ENCODE peak calls at places on chromosomes 3 and 15, in four cellular contexts. K is foreskin keratinocyte, M is mammary epithelial cell, N is spleen. Q is an unnamed sample.

GRCh38 chr15:78778422-78778821 is 32.8 kb downstream of the ADAMTS7 start:
- DNase-seq in K (no peak), M (no peak), N (peak; percentile 61), Q (no peak)

GRCh38 chr15:92413511-92413910 is 19.8 kb downstream of the ST8SIA2 start:
- DNase-seq in K (no peak), M (no peak), N (no peak), Q (no peak)

GRCh38 chr15:32956006-32956405 is 238.2 kb downstream of the GREM1 start:
- DNase-seq in K (no peak), M (peak; percentile 25), N (no peak), Q (no peak)

GRCh38 chr15:66094331-66094730 is 159.2 kb downstream of the MEGF11 start:
- DNase-seq in K (no peak), M (no peak), N (peak; percentile 56), Q (peak; percentile 37)

GRCh38 chr3:64329037-64329436 is 103.8 kb upstream of the PRICKLE2 start:
- DNase-seq in K (peak; percentile 18), M (peak; percentile 33), N (no peak), Q (no peak)

GRCh38 chr3:175404026-175404425 is 544.9 kb downstream of the NAALADL2 start:
- DNase-seq in K (no peak), M (no peak), N (no peak), Q (no peak)

GRCh38 chr15:38068600-38068999 is 134.2 kb downstream of the TMCO5A start:
- DNase-seq in K (no peak), M (no peak), N (no peak), Q (no peak)

GRCh38 chr3:30655187-30655812 is 48.9 kb downstream of the TGFBR2 start:
- DNase-seq in K (peak; percentile 37), M (peak; percentile 34), N (no peak), Q (no peak)

GRCh38 chr3:72891053-72891855 is 3.4 kb downstream of the GXYLT2 start:
- DNase-seq in K (peak; percentile 44), M (peak; percentile 77), N (no peak), Q (no peak)

GRCh38 chr3:11445883-11446282 is 173.7 kb downstream of the ATG7 start:
- DNase-seq in K (no peak), M (no peak), N (no peak), Q (no peak)

GRCh38 chr3:73753985-73754384 is 129.2 kb upstream of the PDZRN3 start:
- DNase-seq in K (no peak), M (no peak), N (no peak), Q (no peak)

GRCh38 chr3:55597638-55598037 is 110.5 kb upstream of the WNT5A start:
- DNase-seq in K (no peak), M (no peak), N (no peak), Q (no peak)

GRCh38 chr15:64246364-64247189 is 83.8 kb upstream of the PPIB start:
- DNase-seq in K (peak; percentile 84), M (peak; percentile 96), N (no peak), Q (no peak)

GRCh38 chr3:112233083-112233482 is 60.9 kb downstream of the SLC9C1 start:
- DNase-seq in K (no peak), M (no peak), N (no peak), Q (no peak)

GRCh38 chr15:33086500-33087141 is 107.9 kb downstream of the FMN1 start:
- DNase-seq in K (no peak), M (peak; percentile 58), N (no peak), Q (no peak)

GRCh38 chr3:189833996-189834395 is 202.8 kb downstream of the TP63 start:
- DNase-seq in K (peak; percentile 98), M (peak; percentile 99), N (no peak), Q (no peak)

GRCh38 chr15:42152921-42153680 is 3.3 kb downstream of the PLA2G4F start:
- DNase-seq in K (no peak), M (no peak), N (peak; percentile 60), Q (peak; percentile 62)

GRCh38 chr15:101193063-101193712 is 58.7 kb downstream of the CHSY1 start:
- DNase-seq in K (no peak), M (no peak), N (no peak), Q (no peak)
- H3K27ac ChIP-seq in K (peak overlapping the region; percentile 42), M (no peak overlapping the region), N (peak overlapping the region; percentile 77), Q (peak overlapping the region; percentile 55)

GRCh38 chr3:195103623-195104022 is 167.3 kb downstream of the XXYLT1 start:
- DNase-seq in K (no peak), M (no peak), N (peak; percentile 4), Q (peak; percentile 1)
- H3K27ac ChIP-seq in K (no peak overlapping the region), M (no peak overlapping the region), N (no peak overlapping the region), Q (no peak overlapping the region)

DNA sequence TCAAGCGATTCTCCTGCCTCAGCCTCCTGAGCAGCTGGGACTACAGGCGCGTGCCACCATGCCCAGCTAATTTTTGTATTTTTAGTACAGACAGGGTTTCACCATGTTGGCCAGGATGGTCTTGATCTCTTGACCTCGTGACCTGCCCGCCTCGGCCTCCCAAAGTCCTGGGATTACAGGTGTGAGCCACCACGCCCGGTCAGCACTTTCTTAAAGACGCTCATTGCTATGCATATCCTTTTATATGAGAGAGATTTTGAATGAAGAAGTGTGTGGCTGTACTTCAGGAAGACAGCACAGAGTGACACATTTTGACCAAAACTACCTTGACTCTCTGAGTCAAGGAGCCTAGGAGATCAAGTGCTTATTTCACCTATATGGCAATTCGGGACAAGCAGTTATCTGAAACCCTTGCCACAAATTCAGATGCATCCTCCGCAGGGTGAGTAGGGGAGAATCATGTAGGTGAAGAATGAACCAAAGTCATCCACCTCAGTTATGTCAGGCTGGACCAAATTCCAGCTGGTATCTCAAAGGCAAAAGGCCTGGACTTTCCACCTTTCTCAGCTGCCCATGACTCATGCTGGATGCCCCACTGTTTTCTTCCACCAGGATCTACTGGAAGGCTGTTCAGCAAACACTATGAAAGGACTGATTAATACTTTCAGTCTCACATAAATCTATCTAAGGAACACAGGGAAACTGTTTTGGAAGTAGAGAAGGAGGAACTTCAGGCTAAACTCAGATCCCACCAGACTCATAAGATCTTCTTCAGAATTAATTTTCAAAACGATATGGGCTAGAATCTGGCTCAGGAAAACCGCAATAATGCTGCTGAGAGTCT is 31.9 kb downstream of the SUSD5 start:
- DNase-seq in K (peak; percentile 17), M (peak; percentile 71), N (no peak), Q (no peak)
- H3K27ac ChIP-seq in K (no peak overlapping the region), M (no peak overlapping the region), N (no peak overlapping the region), Q (no peak overlapping the region)

GRCh38 chr3:167866321-167866720 is 130.8 kb downstream of the SERPINI1 start:
- DNase-seq in K (no peak), M (no peak), N (no peak), Q (no peak)
- H3K27ac ChIP-seq in K (no peak overlapping the region), M (no peak overlapping the region), N (no peak overlapping the region), Q (no peak overlapping the region)

GRCh38 chr3:195441971-195442572 is 748 bp downstream of the ACAP2 start:
- DNase-seq in K (no peak), M (peak; percentile 39), N (peak; percentile 91), Q (peak; percentile 73)

GRCh38 chr3:195441476-195441970 is 1.3 kb downstream of the ACAP2 start:
- DNase-seq in K (no peak), M (no peak), N (no peak), Q (no peak)

GRCh38 chr3:195445885-195446284 is 3.1 kb upstream of the ACAP2 start:
- DNase-seq in K (no peak), M (no peak), N (no peak), Q (no peak)

GRCh38 chr3:195442573-195443390 is at the start of gene ACAP2:
- DNase-seq in K (peak; percentile 95), M (peak; percentile 99), N (peak; percentile 100), Q (peak; percentile 100)

DNA sequence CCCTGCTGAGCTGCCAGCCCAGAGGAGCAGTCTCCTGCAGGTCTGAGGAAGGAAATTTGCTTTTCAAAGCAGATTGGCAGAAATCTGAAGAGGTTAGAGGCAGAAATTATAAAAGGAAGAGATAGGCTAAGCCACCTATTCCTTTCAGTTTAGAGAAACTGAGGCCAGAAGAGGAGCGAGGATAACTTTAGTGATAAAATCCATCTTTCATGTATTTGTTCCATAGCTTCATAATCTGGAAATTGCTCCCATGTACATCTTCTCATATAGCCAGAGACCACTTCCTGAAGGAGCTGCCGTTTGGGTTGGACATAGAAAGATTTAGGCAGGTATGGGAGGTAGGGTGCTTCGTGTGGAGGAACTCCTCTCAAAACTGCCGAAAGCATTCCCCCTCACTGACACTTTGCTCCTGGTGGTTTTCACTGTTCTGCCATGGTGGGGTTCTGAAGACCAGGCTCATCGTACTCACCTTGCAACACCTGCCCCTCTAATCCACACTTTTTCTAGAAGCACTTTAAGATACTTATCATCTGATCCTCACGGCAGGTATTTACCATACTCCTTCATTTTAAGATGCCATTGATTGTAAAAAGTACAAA is 670 bp upstream of the ACAP2 start:
- DNase-seq in K (no peak), M (no peak), N (no peak), Q (no peak)
- H3K27ac ChIP-seq in K (no peak overlapping the region), M (no peak overlapping the region), N (peak overlapping the region; percentile 100), Q (peak overlapping the region; percentile 48)

DNA sequence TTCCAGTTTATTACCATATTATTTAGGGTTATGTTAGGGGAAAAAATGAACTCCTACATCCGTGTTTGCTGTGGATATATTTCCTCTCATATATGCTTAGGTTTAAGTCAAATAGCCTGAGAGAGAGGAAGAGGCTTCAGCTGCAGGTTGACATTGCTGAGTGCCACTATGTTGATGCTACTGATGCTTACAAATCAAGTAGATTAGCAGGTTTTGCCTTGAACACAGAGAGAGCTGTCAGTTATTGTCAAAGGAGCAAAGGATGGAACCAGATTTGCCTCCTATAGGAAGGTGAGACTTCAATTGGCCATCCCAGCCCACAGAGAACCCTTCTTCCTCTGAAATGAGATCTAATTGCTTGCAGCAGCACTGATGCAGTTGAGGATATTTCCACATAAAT is 339.2 kb downstream of the CADM2 start:
- DNase-seq in K (no peak), M (no peak), N (no peak), Q (no peak)
- H3K27ac ChIP-seq in K (no peak overlapping the region), M (no peak overlapping the region), N (no peak overlapping the region), Q (no peak overlapping the region)

DNA sequence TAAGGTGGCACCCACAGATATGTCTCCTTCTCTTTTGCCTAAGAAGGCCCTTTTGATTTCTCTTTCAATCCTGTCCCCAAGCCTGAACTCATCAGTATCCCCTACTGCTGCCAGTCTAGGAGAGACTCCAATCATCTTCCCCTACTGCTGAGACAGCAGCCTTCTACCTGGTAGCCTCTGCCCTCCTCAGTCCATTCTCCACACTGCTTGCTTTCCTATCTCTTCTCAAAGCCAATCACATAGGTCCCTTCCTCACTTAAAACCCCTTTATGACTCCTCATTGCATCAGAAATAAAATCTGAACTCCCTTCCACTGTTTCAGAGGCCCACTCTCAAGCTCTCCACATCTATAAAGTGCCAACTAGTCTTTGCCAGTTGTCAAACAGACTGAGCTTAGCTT is 1081.8 kb upstream of the CFAP20DC start:
- DNase-seq in K (no peak), M (no peak), N (no peak), Q (no peak)
- H3K27ac ChIP-seq in K (no peak overlapping the region), M (no peak overlapping the region), N (no peak overlapping the region), Q (no peak overlapping the region)

GRCh38 chr3:45889278-45889833 is 3.0 kb downstream of the CCR9 start:
- DNase-seq in K (no peak), M (no peak), N (no peak), Q (no peak)
- H3K27ac ChIP-seq in K (no peak overlapping the region), M (no peak overlapping the region), N (no peak overlapping the region), Q (no peak overlapping the region)

GRCh38 chr3:42908675-42909074 is 2.7 kb downstream of the ZNF662 start:
- DNase-seq in K (no peak), M (no peak), N (no peak), Q (no peak)

GRCh38 chr3:42905740-42906084 is 230 bp upstream of the ZNF662 start:
- DNase-seq in K (no peak), M (no peak), N (no peak), Q (no peak)

GRCh38 chr3:42904076-42904475 is 1.9 kb upstream of the ZNF662 start:
- DNase-seq in K (no peak), M (no peak), N (no peak), Q (no peak)

GRCh38 chr3:42906905-42907183 is 902 bp downstream of the ZNF662 start:
- DNase-seq in K (no peak), M (no peak), N (no peak), Q (no peak)

GRCh38 chr3:42906085-42906904 is at the start of gene ZNF662:
- DNase-seq in K (no peak), M (no peak), N (peak; percentile 77), Q (peak; percentile 81)
- H3K27ac ChIP-seq in K (peak within 1 kb of the TSS; percentile 36), M (no peak within 1 kb of the TSS), N (peak within 1 kb of the TSS; percentile 72), Q (peak within 1 kb of the TSS; percentile 68)

Q was measured in upper lobe of right lung.